ENCODE peak calls at places on chromosomes 3 and 15, in six cellular contexts. N, G, R, E, L and O are unnamed samples.

GRCh38 chr3:188950832-188951489 is 220.8 kb upstream of the TPRG1 start:
- DNase-seq in N (peak), G (peak), R (no peak), E (no peak), L (no peak), O (peak)

GRCh38 chr15:101242999-101243336 is 8.9 kb downstream of the CHSY1 start:
- DNase-seq in N (no peak), G (no peak), R (no peak), E (no peak), L (no peak), O (no peak)

GRCh38 chr3:28328188-28329151 is 20.1 kb upstream of the ZCWPW2 start:
- DNase-seq in N (peak), G (no peak), R (peak), E (peak), L (peak), O (peak)

GRCh38 chr15:44427756-44428724 is 611 bp downstream of the CTDSPL2 start:
- DNase-seq in N (peak), G (no peak), R (no peak), E (no peak), L (peak), O (peak)

GRCh38 chr3:141462176-141462859 is 24.5 kb upstream of the RASA2 start:
- DNase-seq in N (no peak), G (no peak), R (no peak), E (no peak), L (no peak), O (no peak)

GRCh38 chr3:105527949-105528348 is 161.2 kb downstream of the ALCAM start:
- DNase-seq in N (peak), G (no peak), R (peak), E (no peak), L (no peak), O (peak)

GRCh38 chr3:76585794-76586392 is 454.0 kb upstream of the ROBO2 start:
- DNase-seq in N (peak), G (no peak), R (no peak), E (peak), L (peak), O (peak)

GRCh38 chr15:42062284-42062806 is 32.0 kb downstream of the PLA2G4D start:
- DNase-seq in N (no peak), G (no peak), R (no peak), E (no peak), L (no peak), O (no peak)

GRCh38 chr3:71955549-71956373 is 170.8 kb upstream of the PROK2 start:
- DNase-seq in N (peak), G (peak), R (peak), E (peak), L (peak), O (peak)

GRCh38 chr3:126057936-126058335 is 26.0 kb downstream of the SLC41A3 start:
- DNase-seq in N (no peak), G (no peak), R (no peak), E (no peak), L (no peak), O (no peak)

GRCh38 chr3:174784206-174784934 is 74.8 kb upstream of the NAALADL2 start:
- DNase-seq in N (no peak), G (no peak), R (no peak), E (no peak), L (no peak), O (no peak)